ENCODE peak calls at places on chromosomes 12 and 14, in nine cellular contexts. F is cardiac muscle cell, Q is lower lobe of right lung, I is HCT116, G is IMR-90, X is thoracic aorta, V is H9, M is Panc1, B is aorta. E is an unnamed sample.

GRCh38 chr12:115313929-115314328 is 630.0 kb upstream of the TBX3 start:
- DNase-seq in F (no peak), Q (no peak), I (no peak), G (peak; percentile 92), X (no peak), V (no peak), M (peak; percentile 27), B (no peak), E (no peak)

GRCh38 chr12:109166371-109166770 is 50.0 kb downstream of the ACACB start:
- DNase-seq in F (no peak), Q (no peak), I (no peak), G (no peak), X (no peak), V (no peak), M (no peak), B (no peak), E (no peak)

GRCh38 chr12:77160931-77161330 is 95.6 kb upstream of the E2F7 start:
- DNase-seq in F (no peak), Q (no peak), I (no peak), G (no peak), X (no peak), V (no peak), M (no peak), B (no peak), E (no peak)

GRCh38 chr12:62957233-62957953 is 22.4 kb upstream of the PPM1H start:
- DNase-seq in F (peak; percentile 40), Q (no peak), I (no peak), G (no peak), X (no peak), V (no peak), M (no peak), B (no peak), E (no peak)

GRCh38 chr14:34063470-34064164 is 112.7 kb upstream of the EGLN3 start:
- DNase-seq in F (no peak), Q (no peak), I (no peak), G (no peak), X (no peak), V (no peak), M (no peak), B (peak; percentile 50), E (no peak)

GRCh38 chr14:44700184-44700583 is 193.1 kb upstream of the FSCB start:
- DNase-seq in F (peak; percentile 43), Q (no peak), I (no peak), G (peak; percentile 52), X (no peak), V (no peak), M (no peak), B (no peak), E (no peak)

GRCh38 chr14:64215978-64216377 is 78.2 kb downstream of the ESR2 start:
- DNase-seq in F (no peak), Q (no peak), I (no peak), G (peak; percentile 10), X (no peak), V (no peak), M (no peak), B (no peak), E (no peak)

GRCh38 chr14:93688794-93689193 is 99.5 kb downstream of the PRIMA1 start:
- DNase-seq in F (no peak), Q (no peak), I (no peak), G (no peak), X (no peak), V (no peak), M (no peak), B (no peak), E (no peak)

GRCh38 chr14:56153271-56153670 is 35.1 kb downstream of the PELI2 start:
- DNase-seq in F (no peak), Q (no peak), I (no peak), G (peak; percentile 32), X (no peak), V (no peak), M (no peak), B (no peak), E (no peak)

GRCh38 chr12:56487448-56488040 is 417 bp downstream of the GLS2 start:
- DNase-seq in F (no peak), Q (peak; percentile 68), I (no peak), G (no peak), X (no peak), V (peak; percentile 80), M (no peak), B (peak; percentile 53), E (no peak)

GRCh38 chr12:95574030-95574429 is 22.8 kb upstream of the USP44 start:
- DNase-seq in F (no peak), Q (no peak), I (no peak), G (no peak), X (no peak), V (peak; percentile 80), M (no peak), B (no peak), E (no peak)

GRCh38 chr12:95574799-95575452 is 23.6 kb upstream of the USP44 start:
- DNase-seq in F (peak; percentile 62), Q (no peak), I (peak; percentile 49), G (peak; percentile 64), X (no peak), V (no peak), M (peak; percentile 13), B (no peak), E (no peak)

DNA sequence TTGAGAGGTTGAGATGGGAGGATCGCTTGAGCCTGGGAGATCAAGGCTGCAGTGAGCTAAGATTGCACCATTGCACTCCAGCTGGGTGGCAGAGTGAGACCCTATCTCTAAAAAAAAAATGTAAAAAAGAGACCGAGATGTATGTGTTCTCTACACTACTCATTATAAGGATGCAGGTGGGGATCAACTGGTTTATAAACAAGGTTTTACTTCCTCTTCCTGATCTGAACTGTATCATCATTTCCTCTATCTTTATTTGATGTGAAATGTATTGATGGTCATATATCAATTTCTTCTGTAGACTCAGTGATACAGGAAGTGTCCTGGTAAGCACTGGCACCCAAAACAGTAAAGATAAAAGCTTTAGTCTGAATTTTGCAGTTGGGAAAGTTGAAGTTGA is 20.1 kb upstream of the USP44 start:
- DNase-seq in F (no peak), Q (no peak), I (no peak), G (no peak), X (no peak), V (no peak), M (no peak), B (no peak), E (no peak)
- H3K27ac ChIP-seq in F (no peak overlapping the region), Q (no peak overlapping the region), I (no peak overlapping the region), G (no peak overlapping the region), X (no peak overlapping the region), V (no peak overlapping the region), M (no peak overlapping the region), B (no peak overlapping the region), E (no peak overlapping the region)

GRCh38 chr12:10388611-10389010 is 1.2 kb downstream of the KLRK1 start:
- DNase-seq in F (no peak), Q (no peak), I (no peak), G (no peak), X (no peak), V (no peak), M (no peak), B (no peak), E (no peak)
- H3K27ac ChIP-seq in F (no peak overlapping the region), Q (no peak overlapping the region), I (no peak overlapping the region), G (no peak overlapping the region), X (no peak overlapping the region), V (no peak overlapping the region), M (no peak overlapping the region), B (no peak overlapping the region), E (no peak overlapping the region)

GRCh38 chr14:99751539-99752485 is 41.4 kb upstream of the EML1 start:
- DNase-seq in F (no peak), Q (peak; percentile 44), I (no peak), G (peak; percentile 69), X (no peak), V (no peak), M (no peak), B (peak; percentile 35), E (no peak)
- H3K27ac ChIP-seq in F (no peak overlapping the region), Q (peak overlapping the region; percentile 48), I (no peak overlapping the region), G (peak overlapping the region; percentile 96), X (peak overlapping the region; percentile 37), V (no peak overlapping the region), M (peak overlapping the region; percentile 26), B (no peak overlapping the region), E (peak overlapping the region; percentile 81)

GRCh38 chr12:130350715-130351114 is 13.0 kb downstream of the PIWIL1 start:
- DNase-seq in F (no peak), Q (no peak), I (no peak), G (no peak), X (no peak), V (no peak), M (no peak), B (no peak), E (no peak)
- H3K27ac ChIP-seq in F (no peak overlapping the region), Q (no peak overlapping the region), I (no peak overlapping the region), G (no peak overlapping the region), X (no peak overlapping the region), V (peak overlapping the region; percentile 15), M (no peak overlapping the region), B (no peak overlapping the region), E (peak overlapping the region; percentile 73)

DNA sequence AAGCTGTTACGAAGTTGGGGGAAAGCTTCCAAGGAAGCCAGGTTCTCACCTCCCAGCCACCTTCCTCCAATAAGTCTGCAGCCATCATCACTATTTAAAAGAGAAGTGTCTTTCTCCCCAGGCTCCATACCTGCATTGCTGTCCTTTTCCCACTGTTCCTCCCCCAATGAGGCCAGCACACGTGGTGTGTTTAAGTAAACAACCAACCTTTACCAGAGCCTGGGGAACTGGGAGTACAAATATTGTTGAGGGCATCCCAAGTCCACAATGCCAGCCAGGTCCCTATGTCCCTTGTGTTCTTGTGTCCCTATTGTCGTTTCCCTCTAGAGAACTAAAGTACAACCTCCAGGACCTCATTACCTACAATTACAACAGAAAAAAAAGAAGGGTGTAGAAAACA is 49.2 kb upstream of the PNMA1 start:
- DNase-seq in F (no peak), Q (peak; percentile 18), I (no peak), G (no peak), X (no peak), V (no peak), M (no peak), B (no peak), E (no peak)
- H3K27ac ChIP-seq in F (no peak overlapping the region), Q (peak overlapping the region; percentile 100), I (no peak overlapping the region), G (no peak overlapping the region), X (peak overlapping the region; percentile 72), V (no peak overlapping the region), M (peak overlapping the region; percentile 98), B (no peak overlapping the region), E (no peak overlapping the region)

DNA sequence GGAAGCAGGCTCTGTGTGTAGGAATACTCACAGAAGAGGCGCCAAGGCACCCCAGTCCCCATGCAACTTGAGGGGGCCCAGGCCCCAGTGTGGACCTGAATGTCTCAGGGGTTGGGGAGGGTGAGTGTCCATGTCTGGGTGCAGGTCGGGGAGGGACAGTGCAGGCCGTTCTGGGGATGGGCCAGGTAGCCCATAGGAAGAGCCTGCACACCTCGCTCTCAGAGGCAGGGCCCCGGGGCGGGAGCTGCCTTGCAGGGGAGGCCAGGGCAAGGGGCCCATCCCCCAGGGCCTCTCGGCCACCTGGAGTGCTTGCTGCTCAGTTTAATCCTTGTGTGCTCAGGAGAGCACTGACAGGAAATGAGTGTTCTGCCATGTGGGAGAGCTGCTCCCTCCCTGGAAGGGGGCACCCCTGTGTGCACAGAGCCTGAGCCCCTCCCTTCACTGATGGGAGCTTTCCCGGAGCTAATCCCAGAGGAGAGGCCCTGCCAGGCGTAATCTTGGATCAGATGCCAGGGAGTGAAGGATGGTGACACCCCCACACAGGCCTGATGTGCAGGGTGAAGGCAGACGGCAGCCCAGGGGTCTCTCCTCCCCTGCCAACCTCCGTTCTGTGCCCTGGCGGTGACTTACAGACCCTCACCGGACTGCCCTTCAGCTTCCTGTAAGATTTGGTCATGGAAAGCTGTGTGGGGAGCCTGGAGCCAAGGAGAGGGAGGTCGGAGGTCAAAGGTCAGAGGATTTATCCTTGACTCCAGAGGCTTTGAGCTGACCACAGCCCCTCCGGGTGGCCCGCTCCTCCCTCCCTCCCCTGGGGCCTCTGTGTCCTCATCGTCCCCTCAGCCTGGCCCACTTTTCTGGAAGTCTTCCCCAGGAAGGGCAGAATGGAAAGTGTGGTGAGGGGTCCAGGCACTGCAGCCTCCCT is 24.4 kb upstream of the FBRSL1 start:
- DNase-seq in F (no peak), Q (no peak), I (no peak), G (no peak), X (no peak), V (no peak), M (no peak), B (no peak), E (no peak)
- H3K27ac ChIP-seq in F (no peak overlapping the region), Q (no peak overlapping the region), I (no peak overlapping the region), G (no peak overlapping the region), X (no peak overlapping the region), V (no peak overlapping the region), M (peak overlapping the region; percentile 52), B (no peak overlapping the region), E (no peak overlapping the region)

E was measured in epithelial cell of prostate.